ENCODE peak calls at places on chromosomes 2 and 18, in ten cellular contexts. One of them, this sample, is unnamed.

GRCh38 chr2:127659408-127660290 is 13.7 kb downstream of the GPR17 start:
- DNase-seq in cardiac muscle cell: no peak
- DNase-seq in omental fat pad: no peak
- DNase-seq in A673: no peak
- DNase-seq in breast epithelium: no peak
- DNase-seq in fibroblast of lung: no peak
- DNase-seq in cardiac fibroblast: peak
- DNase-seq in heart right ventricle: peak
- DNase-seq in heart left ventricle: peak
- DNase-seq in foreskin keratinocyte: no peak
- DNase-seq in this sample: no peak

GRCh38 chr2:238988105-238988504 is 140.2 kb downstream of the TWIST2 start:
- DNase-seq in A673: no peak
- DNase-seq in fibroblast of lung: no peak
- DNase-seq in foreskin keratinocyte: no peak
- DNase-seq in cardiac fibroblast: no peak
- DNase-seq in heart left ventricle: no peak
- DNase-seq in breast epithelium: no peak
- DNase-seq in heart right ventricle: no peak
- DNase-seq in cardiac muscle cell: no peak
- DNase-seq in omental fat pad: no peak
- DNase-seq in this sample: no peak

GRCh38 chr2:156826342-156826933 is 390.3 kb downstream of the GPD2 start:
- DNase-seq in breast epithelium: no peak
- DNase-seq in omental fat pad: no peak
- DNase-seq in A673: no peak
- DNase-seq in cardiac muscle cell: no peak
- DNase-seq in heart left ventricle: no peak
- DNase-seq in fibroblast of lung: peak
- DNase-seq in heart right ventricle: no peak
- DNase-seq in foreskin keratinocyte: peak
- DNase-seq in cardiac fibroblast: peak
- DNase-seq in this sample: no peak

GRCh38 chr2:226548706-226549105 is 250.9 kb downstream of the IRS1 start:
- DNase-seq in breast epithelium: no peak
- DNase-seq in omental fat pad: no peak
- DNase-seq in A673: peak
- DNase-seq in foreskin keratinocyte: no peak
- DNase-seq in heart left ventricle: no peak
- DNase-seq in cardiac muscle cell: no peak
- DNase-seq in cardiac fibroblast: peak
- DNase-seq in fibroblast of lung: no peak
- DNase-seq in heart right ventricle: no peak
- DNase-seq in this sample: no peak

GRCh38 chr18:70454705-70455322 is 166.0 kb downstream of the SOCS6 start:
- DNase-seq in heart right ventricle: peak
- DNase-seq in omental fat pad: no peak
- DNase-seq in A673: peak
- DNase-seq in breast epithelium: no peak
- DNase-seq in fibroblast of lung: peak
- DNase-seq in cardiac fibroblast: peak
- DNase-seq in cardiac muscle cell: peak
- DNase-seq in heart left ventricle: no peak
- DNase-seq in foreskin keratinocyte: peak
- DNase-seq in this sample: peak

GRCh38 chr2:112582314-112582746 is 2.1 kb upstream of the CHCHD5 start:
- DNase-seq in cardiac fibroblast: peak
- DNase-seq in cardiac muscle cell: peak
- DNase-seq in heart left ventricle: no peak
- DNase-seq in breast epithelium: no peak
- DNase-seq in foreskin keratinocyte: peak
- DNase-seq in heart right ventricle: peak
- DNase-seq in omental fat pad: no peak
- DNase-seq in A673: peak
- DNase-seq in fibroblast of lung: peak
- DNase-seq in this sample: peak

GRCh38 chr18:46071894-46072867 is at the start of gene PSTPIP2:
- DNase-seq in A673: peak
- DNase-seq in heart left ventricle: peak
- DNase-seq in cardiac fibroblast: peak
- DNase-seq in foreskin keratinocyte: peak
- DNase-seq in omental fat pad: peak
- DNase-seq in fibroblast of lung: peak
- DNase-seq in breast epithelium: peak
- DNase-seq in heart right ventricle: peak
- DNase-seq in cardiac muscle cell: peak
- DNase-seq in this sample: peak

GRCh38 chr2:207121784-207122183 is 44.0 kb downstream of the KLF7 start:
- DNase-seq in foreskin keratinocyte: peak
- DNase-seq in heart right ventricle: no peak
- DNase-seq in cardiac fibroblast: peak
- DNase-seq in heart left ventricle: no peak
- DNase-seq in fibroblast of lung: peak
- DNase-seq in breast epithelium: no peak
- DNase-seq in A673: peak
- DNase-seq in cardiac muscle cell: no peak
- DNase-seq in omental fat pad: no peak
- DNase-seq in this sample: no peak

GRCh38 chr2:232534940-232535735 is 4.4 kb upstream of the CHRNG start:
- DNase-seq in cardiac fibroblast: no peak
- DNase-seq in omental fat pad: no peak
- DNase-seq in A673: no peak
- DNase-seq in fibroblast of lung: no peak
- DNase-seq in heart right ventricle: no peak
- DNase-seq in cardiac muscle cell: no peak
- DNase-seq in foreskin keratinocyte: no peak
- DNase-seq in breast epithelium: no peak
- DNase-seq in heart left ventricle: no peak
- DNase-seq in this sample: no peak

GRCh38 chr2:232538671-232539070 is 821 bp upstream of the CHRNG start:
- DNase-seq in foreskin keratinocyte: no peak
- DNase-seq in heart left ventricle: no peak
- DNase-seq in breast epithelium: no peak
- DNase-seq in heart right ventricle: no peak
- DNase-seq in cardiac muscle cell: no peak
- DNase-seq in omental fat pad: no peak
- DNase-seq in fibroblast of lung: no peak
- DNase-seq in A673: no peak
- DNase-seq in cardiac fibroblast: no peak
- DNase-seq in this sample: no peak

GRCh38 chr2:232537499-232537898 is 2.0 kb upstream of the CHRNG start:
- DNase-seq in fibroblast of lung: no peak
- DNase-seq in breast epithelium: no peak
- DNase-seq in omental fat pad: no peak
- DNase-seq in cardiac muscle cell: no peak
- DNase-seq in foreskin keratinocyte: no peak
- DNase-seq in heart left ventricle: peak
- DNase-seq in cardiac fibroblast: no peak
- DNase-seq in A673: no peak
- DNase-seq in heart right ventricle: peak
- DNase-seq in this sample: no peak

GRCh38 chr2:232535761-232536530 is 3.5 kb upstream of the CHRNG start:
- DNase-seq in omental fat pad: no peak
- DNase-seq in heart right ventricle: no peak
- DNase-seq in foreskin keratinocyte: no peak
- DNase-seq in breast epithelium: no peak
- DNase-seq in fibroblast of lung: no peak
- DNase-seq in cardiac muscle cell: no peak
- DNase-seq in heart left ventricle: no peak
- DNase-seq in cardiac fibroblast: no peak
- DNase-seq in A673: no peak
- DNase-seq in this sample: no peak

GRCh38 chr2:232537079-232537478 is 2.4 kb upstream of the CHRNG start:
- DNase-seq in breast epithelium: no peak
- DNase-seq in fibroblast of lung: no peak
- DNase-seq in omental fat pad: no peak
- DNase-seq in cardiac muscle cell: peak
- DNase-seq in foreskin keratinocyte: no peak
- DNase-seq in heart left ventricle: no peak
- DNase-seq in A673: no peak
- DNase-seq in heart right ventricle: no peak
- DNase-seq in cardiac fibroblast: no peak
- DNase-seq in this sample: no peak
- TF ChIP-seq CTCF in breast epithelium: no peak
- TF ChIP-seq CTCF in fibroblast of lung: no peak
- TF ChIP-seq CTCF in omental fat pad: no peak
- TF ChIP-seq CTCF in cardiac muscle cell: peak
- TF ChIP-seq CTCF in foreskin keratinocyte: peak
- TF ChIP-seq CTCF in heart left ventricle: no peak
- TF ChIP-seq CTCF in A673: peak
- TF ChIP-seq CTCF in heart right ventricle: no peak
- TF ChIP-seq CTCF in cardiac fibroblast: peak
- TF ChIP-seq CTCF in this sample: no peak

GRCh38 chr18:35918564-35918963 is 53.9 kb upstream of the RMP24 start:
- DNase-seq in omental fat pad: no peak
- DNase-seq in A673: no peak
- DNase-seq in breast epithelium: no peak
- DNase-seq in heart left ventricle: no peak
- DNase-seq in cardiac muscle cell: no peak
- DNase-seq in heart right ventricle: no peak
- DNase-seq in foreskin keratinocyte: no peak
- DNase-seq in fibroblast of lung: no peak
- DNase-seq in cardiac fibroblast: no peak
- DNase-seq in this sample: no peak

GRCh38 chr18:35919179-35919578 is 53.3 kb upstream of the RMP24 start:
- DNase-seq in foreskin keratinocyte: no peak
- DNase-seq in heart right ventricle: no peak
- DNase-seq in heart left ventricle: no peak
- DNase-seq in breast epithelium: no peak
- DNase-seq in A673: no peak
- DNase-seq in cardiac muscle cell: no peak
- DNase-seq in cardiac fibroblast: no peak
- DNase-seq in omental fat pad: no peak
- DNase-seq in fibroblast of lung: no peak
- DNase-seq in this sample: no peak

GRCh38 chr18:35915056-35915455 is 57.4 kb upstream of the RMP24 start:
- DNase-seq in breast epithelium: no peak
- DNase-seq in omental fat pad: no peak
- DNase-seq in heart right ventricle: no peak
- DNase-seq in cardiac fibroblast: no peak
- DNase-seq in cardiac muscle cell: no peak
- DNase-seq in heart left ventricle: no peak
- DNase-seq in fibroblast of lung: no peak
- DNase-seq in A673: no peak
- DNase-seq in foreskin keratinocyte: no peak
- DNase-seq in this sample: no peak

GRCh38 chr18:35920623-35921022 is 51.9 kb upstream of the RMP24 start:
- DNase-seq in breast epithelium: no peak
- DNase-seq in fibroblast of lung: no peak
- DNase-seq in heart right ventricle: no peak
- DNase-seq in foreskin keratinocyte: no peak
- DNase-seq in cardiac fibroblast: no peak
- DNase-seq in omental fat pad: no peak
- DNase-seq in A673: no peak
- DNase-seq in heart left ventricle: no peak
- DNase-seq in cardiac muscle cell: no peak
- DNase-seq in this sample: no peak

DNA sequence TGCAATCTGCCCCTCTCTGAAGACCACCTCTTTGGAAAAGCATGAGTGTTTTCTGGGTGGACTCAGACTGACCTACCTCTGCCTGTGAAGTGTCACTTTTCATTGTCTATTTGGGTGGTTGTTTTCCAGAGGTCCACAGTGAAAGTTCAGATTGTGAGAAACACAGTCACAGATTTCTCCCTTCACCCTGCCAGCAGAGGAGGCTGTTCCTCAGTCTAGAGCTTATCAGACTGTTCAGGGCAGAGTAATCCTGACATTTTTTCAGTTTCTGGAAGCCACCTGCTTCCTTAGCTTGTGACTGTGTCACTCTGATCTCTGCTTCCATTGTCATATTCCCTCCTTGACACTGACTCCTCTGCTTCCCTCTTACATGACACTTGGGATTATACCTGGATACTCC is 55.4 kb upstream of the RMP24 start:
- DNase-seq in fibroblast of lung: no peak
- DNase-seq in foreskin keratinocyte: peak
- DNase-seq in cardiac muscle cell: no peak
- DNase-seq in cardiac fibroblast: no peak
- DNase-seq in omental fat pad: no peak
- DNase-seq in heart right ventricle: no peak
- DNase-seq in breast epithelium: no peak
- DNase-seq in heart left ventricle: no peak
- DNase-seq in A673: no peak
- DNase-seq in this sample: no peak
- TF ChIP-seq CTCF in fibroblast of lung: no peak
- TF ChIP-seq CTCF in foreskin keratinocyte: peak
- TF ChIP-seq CTCF in cardiac muscle cell: peak
- TF ChIP-seq CTCF in cardiac fibroblast: no peak
- TF ChIP-seq CTCF in omental fat pad: no peak
- TF ChIP-seq CTCF in heart right ventricle: no peak
- TF ChIP-seq CTCF in breast epithelium: no peak
- TF ChIP-seq CTCF in heart left ventricle: no peak
- TF ChIP-seq CTCF in A673: peak
- TF ChIP-seq CTCF in this sample: no peak

GRCh38 chr18:75896865-75897264 is 469.4 kb upstream of the SMIM21 start:
- DNase-seq in heart left ventricle: no peak
- DNase-seq in fibroblast of lung: no peak
- DNase-seq in breast epithelium: no peak
- DNase-seq in cardiac muscle cell: peak
- DNase-seq in heart right ventricle: no peak
- DNase-seq in cardiac fibroblast: no peak
- DNase-seq in omental fat pad: no peak
- DNase-seq in foreskin keratinocyte: no peak
- DNase-seq in A673: no peak
- DNase-seq in this sample: no peak
- TF ChIP-seq CTCF in heart left ventricle: no peak
- TF ChIP-seq CTCF in fibroblast of lung: no peak
- TF ChIP-seq CTCF in breast epithelium: peak
- TF ChIP-seq CTCF in cardiac muscle cell: no peak
- TF ChIP-seq CTCF in heart right ventricle: no peak
- TF ChIP-seq CTCF in cardiac fibroblast: no peak
- TF ChIP-seq CTCF in omental fat pad: no peak
- TF ChIP-seq CTCF in foreskin keratinocyte: peak
- TF ChIP-seq CTCF in A673: no peak
- TF ChIP-seq CTCF in this sample: no peak

GRCh38 chr18:48609114-48609513 is 70.3 kb downstream of the CTIF start:
- DNase-seq in fibroblast of lung: no peak
- DNase-seq in cardiac fibroblast: no peak
- DNase-seq in A673: no peak
- DNase-seq in heart left ventricle: no peak
- DNase-seq in heart right ventricle: no peak
- DNase-seq in foreskin keratinocyte: no peak
- DNase-seq in omental fat pad: no peak
- DNase-seq in breast epithelium: no peak
- DNase-seq in cardiac muscle cell: no peak
- DNase-seq in this sample: no peak

GRCh38 chr18:48608581-48608980 is 69.8 kb downstream of the CTIF start:
- DNase-seq in cardiac muscle cell: no peak
- DNase-seq in breast epithelium: no peak
- DNase-seq in fibroblast of lung: no peak
- DNase-seq in cardiac fibroblast: no peak
- DNase-seq in heart left ventricle: no peak
- DNase-seq in heart right ventricle: no peak
- DNase-seq in A673: no peak
- DNase-seq in foreskin keratinocyte: no peak
- DNase-seq in omental fat pad: no peak
- DNase-seq in this sample: no peak

GRCh38 chr18:48602759-48603390 is 64.0 kb downstream of the CTIF start:
- DNase-seq in cardiac muscle cell: no peak
- DNase-seq in foreskin keratinocyte: no peak
- DNase-seq in omental fat pad: no peak
- DNase-seq in heart right ventricle: no peak
- DNase-seq in fibroblast of lung: no peak
- DNase-seq in cardiac fibroblast: no peak
- DNase-seq in breast epithelium: no peak
- DNase-seq in heart left ventricle: no peak
- DNase-seq in A673: no peak
- DNase-seq in this sample: no peak

GRCh38 chr18:48607049-48607984 is 68.5 kb downstream of the CTIF start:
- DNase-seq in omental fat pad: no peak
- DNase-seq in foreskin keratinocyte: no peak
- DNase-seq in fibroblast of lung: peak
- DNase-seq in heart left ventricle: peak
- DNase-seq in breast epithelium: peak
- DNase-seq in heart right ventricle: peak
- DNase-seq in A673: no peak
- DNase-seq in cardiac fibroblast: peak
- DNase-seq in cardiac muscle cell: peak
- DNase-seq in this sample: no peak

DNA sequence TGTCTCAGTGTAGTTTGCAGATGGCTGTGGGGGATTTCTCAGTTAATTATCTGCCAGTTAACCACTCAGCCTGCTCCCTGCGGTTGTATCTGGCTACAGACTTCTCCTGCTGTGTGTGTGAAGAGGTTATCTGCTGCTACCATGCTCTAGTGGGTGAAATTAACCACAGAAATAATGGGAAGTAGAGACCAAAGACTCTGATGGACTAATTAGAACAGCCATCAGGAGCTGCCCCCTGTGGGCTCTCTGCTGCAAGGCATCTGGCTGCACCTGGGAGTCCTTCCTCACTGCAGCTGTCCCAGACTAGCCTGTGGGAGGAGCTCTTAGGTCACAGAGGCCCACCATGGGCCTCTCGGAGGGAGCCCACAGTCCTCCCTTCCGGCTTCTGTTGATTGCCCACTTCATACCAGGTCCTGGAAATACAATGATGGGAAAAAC is 66.6 kb downstream of the CTIF start:
- DNase-seq in omental fat pad: no peak
- DNase-seq in heart right ventricle: no peak
- DNase-seq in breast epithelium: no peak
- DNase-seq in heart left ventricle: no peak
- DNase-seq in cardiac muscle cell: peak
- DNase-seq in foreskin keratinocyte: no peak
- DNase-seq in cardiac fibroblast: no peak
- DNase-seq in A673: peak
- DNase-seq in fibroblast of lung: no peak
- DNase-seq in this sample: peak
- TF ChIP-seq CTCF in omental fat pad: no peak
- TF ChIP-seq CTCF in heart right ventricle: peak
- TF ChIP-seq CTCF in breast epithelium: no peak
- TF ChIP-seq CTCF in heart left ventricle: no peak
- TF ChIP-seq CTCF in cardiac muscle cell: peak
- TF ChIP-seq CTCF in foreskin keratinocyte: peak
- TF ChIP-seq CTCF in cardiac fibroblast: peak
- TF ChIP-seq CTCF in A673: peak
- TF ChIP-seq CTCF in fibroblast of lung: no peak
- TF ChIP-seq CTCF in this sample: peak